ENCODE peak calls at places on chromosomes 13 and 19, in nine cellular contexts. G is prostate gland; W is heart right ventricle; P is upper lobe of right lung; U is CD8-positive, alpha-beta T cell; M is GM23248; N is adrenal gland; O is HepG2; E is bronchial epithelial cell. A is an unnamed sample.
A peak's percentile ranks its signal among the peaks of the same experiment; 100 is the strongest.

GRCh38 chr13:109610517-109610916 is 175.9 kb downstream of the IRS2 start:
- DNase-seq in G (no peak), W (peak; percentile 23), P (peak; percentile 73), U (peak; percentile 29), M (peak; percentile 20), N (peak; percentile 58), O (no peak), E (peak; percentile 22), A (no peak)

GRCh38 chr13:19181621-19182485 is at the start of gene TUBA3C:
- DNase-seq in G (peak; percentile 2), W (no peak), P (no peak), U (no peak), M (no peak), N (peak; percentile 34), O (no peak), E (no peak), A (no peak)

GRCh38 chr19:20879501-20879900 is 43.5 kb upstream of the ZNF85 start:
- DNase-seq in G (no peak), W (no peak), P (no peak), U (no peak), M (no peak), N (no peak), O (no peak), E (no peak), A (no peak)

GRCh38 chr13:37290691-37291090 is 185.2 kb upstream of the CSNK1A1L start:
- DNase-seq in G (no peak), W (no peak), P (no peak), U (no peak), M (no peak), N (no peak), O (no peak), E (no peak), A (no peak)

GRCh38 chr13:43908156-43909126 is 28.7 kb downstream of the LACC1 start:
- DNase-seq in G (peak; percentile 24), W (no peak), P (no peak), U (peak; percentile 8), M (peak; percentile 77), N (no peak), O (peak; percentile 20), E (peak; percentile 88), A (peak; percentile 40)

GRCh38 chr13:29524641-29525040 is 70.8 kb downstream of the SLC7A1 start:
- DNase-seq in G (no peak), W (no peak), P (no peak), U (no peak), M (no peak), N (no peak), O (no peak), E (no peak), A (no peak)

GRCh38 chr13:113297370-113297871 is 382 bp downstream of the LAMP1 start:
- DNase-seq in G (no peak), W (no peak), P (no peak), U (peak; percentile 46), M (peak; percentile 56), N (no peak), O (no peak), E (peak; percentile 26), A (peak; percentile 24)

GRCh38 chr13:43134896-43135295 is 111.5 kb downstream of the DNAJC15 start:
- DNase-seq in G (no peak), W (no peak), P (no peak), U (no peak), M (no peak), N (no peak), O (no peak), E (no peak), A (no peak)

GRCh38 chr13:50125306-50125555 is 110.0 kb downstream of the KCNRG start:
- DNase-seq in G (no peak), W (no peak), P (no peak), U (no peak), M (no peak), N (no peak), O (no peak), E (no peak), A (no peak)

GRCh38 chr19:49591731-49592485 is 926 bp downstream of the PRR12 start:
- DNase-seq in G (no peak), W (peak; percentile 42), P (peak; percentile 79), U (peak; percentile 53), M (peak; percentile 76), N (peak; percentile 75), O (no peak), E (peak; percentile 31), A (peak; percentile 78)

GRCh38 chr19:34399886-34400285 is 4.3 kb upstream of the PDCD2L start:
- DNase-seq in G (no peak), W (no peak), P (no peak), U (no peak), M (no peak), N (no peak), O (no peak), E (no peak), A (no peak)

GRCh38 chr19:41894350-41894749 is 11.4 kb downstream of the ARHGEF1 start:
- DNase-seq in G (no peak), W (no peak), P (no peak), U (no peak), M (no peak), N (no peak), O (no peak), E (no peak), A (no peak)

GRCh38 chr19:23407597-23407996 is 12.3 kb upstream of the ZNF91 start:
- DNase-seq in G (no peak), W (no peak), P (no peak), U (no peak), M (no peak), N (peak; percentile 17), O (no peak), E (no peak), A (no peak)

GRCh38 chr19:44580366-44580895 is 32.9 kb upstream of the IGSF23 start:
- DNase-seq in G (no peak), W (no peak), P (no peak), U (no peak), M (no peak), N (peak; percentile 18), O (no peak), E (no peak), A (peak; percentile 3)

GRCh38 chr13:101514695-101515275 is 62.3 kb downstream of the ITGBL1 start:
- DNase-seq in G (no peak), W (peak; percentile 23), P (no peak), U (peak; percentile 8), M (peak; percentile 74), N (no peak), O (peak; percentile 48), E (peak; percentile 61), A (peak; percentile 50)

GRCh38 chr13:47291116-47291656 is 394.3 kb upstream of the HTR2A start:
- DNase-seq in G (no peak), W (no peak), P (no peak), U (no peak), M (no peak), N (no peak), O (no peak), E (peak; percentile 18), A (no peak)

GRCh38 chr13:95153647-95154405 is 147.4 kb downstream of the ABCC4 start:
- DNase-seq in G (no peak), W (no peak), P (no peak), U (no peak), M (peak; percentile 28), N (no peak), O (no peak), E (peak; percentile 65), A (peak; percentile 98)

GRCh38 chr13:108560092-108560491 is 69.3 kb upstream of the MYO16 start:
- DNase-seq in G (no peak), W (no peak), P (no peak), U (no peak), M (no peak), N (no peak), O (no peak), E (no peak), A (no peak)

GRCh38 chr19:1133471-1133929 is 29.7 kb downstream of the GPX4 start:
- DNase-seq in G (no peak), W (no peak), P (no peak), U (peak; percentile 73), M (no peak), N (no peak), O (no peak), E (no peak), A (peak; percentile 48)

GRCh38 chr19:11257827-11258380 is 4.4 kb downstream of the DOCK6 start:
- DNase-seq in G (no peak), W (no peak), P (no peak), U (no peak), M (peak; percentile 28), N (no peak), O (no peak), E (peak; percentile 32), A (no peak)

GRCh38 chr13:71028884-71029283 is 838.1 kb downstream of the DACH1 start:
- DNase-seq in G (no peak), W (no peak), P (no peak), U (no peak), M (no peak), N (no peak), O (no peak), E (no peak), A (no peak)
- H3K27me3 ChIP-seq in G (no peaks in the 10 kb centered on the region), W (no peaks in the 10 kb centered on the region), P (no peaks in the 10 kb centered on the region), U (no peaks in the 10 kb centered on the region), M (no peaks in the 10 kb centered on the region), N (no peaks in the 10 kb centered on the region), O (no peaks in the 10 kb centered on the region), E (no peaks in the 10 kb centered on the region), A (no peaks in the 10 kb centered on the region)

DNA sequence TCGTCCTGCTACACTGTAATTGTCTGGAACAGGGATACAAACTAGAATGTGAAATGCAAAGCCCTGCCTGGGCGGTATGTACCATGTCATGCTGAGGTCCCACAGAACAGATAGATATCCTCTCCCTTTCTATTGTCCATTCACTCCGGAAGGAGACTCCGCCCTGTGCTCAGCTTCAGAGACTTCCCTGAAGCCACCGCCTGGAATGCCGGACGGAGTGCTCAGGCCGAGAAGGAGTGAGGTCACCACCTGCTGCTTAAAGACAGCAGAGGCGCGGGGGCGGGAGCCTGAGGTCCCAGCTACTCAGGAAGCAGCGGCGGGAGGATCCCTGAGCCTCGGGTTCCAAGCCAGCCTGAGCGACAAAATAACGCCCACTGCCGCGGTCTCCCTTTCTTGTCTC is 890 bp upstream of the ZNF611 start:
- DNase-seq in G (peak; percentile 61), W (peak; percentile 88), P (peak; percentile 85), U (no peak), M (peak; percentile 15), N (peak; percentile 85), O (peak; percentile 51), E (peak; percentile 27), A (no peak)
- H3K4me3 ChIP-seq in G (no peak overlapping the region), W (no peak overlapping the region), P (peak overlapping the region; percentile 85), U (no peak overlapping the region), M (no peak overlapping the region), N (no peak overlapping the region), O (peak overlapping the region; percentile 78), E (no peak overlapping the region), A (no peak overlapping the region)

DNA sequence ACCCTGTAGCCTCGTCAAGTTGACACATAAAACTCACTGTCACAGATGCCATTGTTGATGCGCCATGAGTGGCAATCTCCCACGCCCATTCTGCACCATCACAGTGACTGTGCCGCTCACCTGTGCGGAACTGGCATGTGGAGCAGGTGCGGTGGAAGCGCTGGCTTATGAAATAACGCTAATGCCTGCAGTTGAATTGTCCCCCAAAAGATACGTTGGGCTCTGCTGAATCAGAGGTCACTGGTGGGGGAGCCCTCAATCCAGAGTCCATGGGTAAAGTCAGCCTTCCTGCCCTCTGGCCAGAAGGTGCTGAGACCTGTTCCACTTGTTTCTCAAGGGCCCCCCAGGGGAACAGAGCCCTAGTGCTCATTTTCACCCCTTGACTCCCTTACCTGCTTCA is 2.9 kb upstream of the ARHGEF7 start:
- DNase-seq in G (no peak), W (no peak), P (no peak), U (no peak), M (no peak), N (no peak), O (no peak), E (no peak), A (no peak)
- H3K27me3 ChIP-seq in G (no peaks in the 10 kb centered on the region), W (peaks cover 35% of the 10 kb centered on the region), P (peaks cover 26% of the 10 kb centered on the region), U (peaks cover 34% of the 10 kb centered on the region), M (peaks cover 42% of the 10 kb centered on the region), N (no peaks in the 10 kb centered on the region), O (peaks cover 13% of the 10 kb centered on the region), E (peaks cover 31% of the 10 kb centered on the region), A (peaks cover 47% of the 10 kb centered on the region)

GRCh38 chr13:48411281-48412099 is 1.4 kb downstream of the LPAR6 start:
- DNase-seq in G (no peak), W (no peak), P (no peak), U (peak; percentile 21), M (peak; percentile 48), N (no peak), O (no peak), E (peak; percentile 32), A (peak; percentile 33)
- H3K4me3 ChIP-seq in G (peak overlapping the region; percentile 35), W (peak overlapping the region; percentile 47), P (peak overlapping the region; percentile 68), U (peak overlapping the region; percentile 38), M (peak overlapping the region; percentile 84), N (peak overlapping the region; percentile 64), O (peak overlapping the region; percentile 72), E (peak overlapping the region; percentile 66), A (peak overlapping the region; percentile 28)